ENCODE peak calls at places on chromosome 5, in ten cellular contexts. V is suprapubic skin; R is iPS-NIHi11; N is NCI-H226; Y is psoas muscle; S is AG04450; F is stimulated activated CD4-positive, alpha-beta T cell treated with anti-CD3 and anti-CD28 coated beads, Interleukin-1b, Interleukin-23, amount 100 ng/mL, for 1 hour; P is H54; Z is Right ventricle myocardium superior; W is ACHN. H is an unnamed sample.

GRCh38 chr5:149205625-149206523 is 64.6 kb downstream of the ABLIM3 start:
- DNase-seq in V (no peak), Y (peak), F (no peak), P (no peak), S (peak), W (no peak), Z (peak), R (no peak), N (peak), H (no peak)

GRCh38 chr5:55914141-55914413 is 62.9 kb downstream of the IL31RA start:
- DNase-seq in P (no peak), Y (no peak), W (peak), Z (no peak), R (no peak), N (no peak), S (no peak), F (no peak), V (no peak), H (no peak)

GRCh38 chr5:94888674-94889073 is 270.2 kb downstream of the SLF1 start:
- DNase-seq in Y (no peak), F (no peak), V (no peak), N (no peak), P (no peak), S (no peak), Z (no peak), W (no peak), R (peak), H (no peak)

GRCh38 chr5:124245276-124245675 is 501.2 kb downstream of the ZNF608 start:
- DNase-seq in R (no peak), Z (no peak), F (no peak), V (no peak), Y (no peak), W (no peak), S (no peak), N (no peak), P (no peak), H (no peak)

GRCh38 chr5:51378778-51379652 is 4.2 kb upstream of the ISL1 start:
- DNase-seq in W (no peak), Y (no peak), P (no peak), Z (no peak), F (no peak), N (peak), S (no peak), R (no peak), V (no peak), H (no peak)

GRCh38 chr5:95930541-95930940 is 31.1 kb downstream of the ELL2 start:
- DNase-seq in Z (no peak), W (no peak), Y (no peak), R (no peak), N (no peak), V (no peak), F (no peak), S (no peak), P (no peak), H (no peak)

GRCh38 chr5:140220698-140221064 is 45.7 kb downstream of the CYSTM1 start:
- DNase-seq in P (no peak), Y (peak), R (no peak), S (no peak), F (no peak), N (no peak), W (no peak), V (no peak), Z (no peak), H (no peak)

GRCh38 chr5:153159611-153160010 is 330.9 kb upstream of the GRIA1 start:
- DNase-seq in Z (no peak), S (no peak), N (no peak), V (no peak), Y (no peak), R (no peak), P (no peak), F (no peak), W (no peak), H (no peak)

GRCh38 chr5:171310334-171310815 is 1.3 kb downstream of the TLX3 start:
- DNase-seq in N (no peak), Z (no peak), F (no peak), S (no peak), R (no peak), Y (no peak), P (no peak), V (peak), W (no peak), H (no peak)

GRCh38 chr5:51225671-51226419 is 157.4 kb upstream of the ISL1 start:
- DNase-seq in S (no peak), Y (no peak), F (no peak), W (no peak), Z (no peak), V (no peak), R (peak), N (peak), P (no peak), H (no peak)

GRCh38 chr5:54457094-54457531 is 1.6 kb downstream of the HSPB3 start:
- DNase-seq in W (no peak), N (peak), Y (no peak), P (no peak), R (peak), V (no peak), F (no peak), S (peak), Z (no peak), H (peak)

GRCh38 chr5:59579101-59579885 is 314.2 kb downstream of the PDE4D start:
- DNase-seq in S (no peak), R (no peak), P (no peak), F (no peak), Y (no peak), Z (no peak), N (no peak), W (no peak), V (no peak), H (no peak)

GRCh38 chr5:178113141-178113787 is at the start of gene N4BP3:
- DNase-seq in F (peak), R (peak), V (peak), P (no peak), Y (peak), N (peak), Z (no peak), S (no peak), W (peak), H (peak)

GRCh38 chr5:178630475-178630930 is 3.7 kb upstream of the CLK4 start:
- DNase-seq in N (no peak), Y (no peak), R (no peak), W (no peak), P (no peak), V (no peak), F (no peak), Z (no peak), S (no peak), H (peak)

GRCh38 chr5:161167001-161167765 is 315.2 kb upstream of the ATP10B start:
- DNase-seq in Y (no peak), P (no peak), V (no peak), W (no peak), Z (no peak), F (no peak), N (no peak), S (no peak), R (no peak), H (no peak)

GRCh38 chr5:137696481-137696880 is 39.4 kb downstream of the KLHL3 start:
- DNase-seq in S (no peak), R (no peak), F (no peak), W (no peak), Y (no peak), P (no peak), Z (no peak), V (no peak), N (no peak), H (no peak)

GRCh38 chr5:176739461-176740051 is 70.8 kb upstream of the UNC5A start:
- DNase-seq in P (no peak), V (peak), S (no peak), W (no peak), Z (no peak), Y (no peak), R (no peak), F (no peak), N (no peak), H (no peak)

GRCh38 chr5:26519245-26519644 is 519.1 kb downstream of the CDH9 start:
- DNase-seq in W (no peak), S (no peak), Y (no peak), R (no peak), N (no peak), F (no peak), P (no peak), V (no peak), Z (no peak), H (no peak)